ENCODE peak calls at places on chromosome 16, in five cellular contexts. T is GM23338, G is cardiac fibroblast, I is neural progenitor cell, K is H7. J is an unnamed sample.

GRCh38 chr16:81548901-81549546 is 104.4 kb downstream of the CMIP start:
- DNase-seq in T (no peak), G (no peak), I (no peak), K (no peak), J (no peak)

GRCh38 chr16:11679941-11680911 is 12.0 kb downstream of the SNN start:
- DNase-seq in T (no peak), G (no peak), I (no peak), K (no peak), J (no peak)

GRCh38 chr16:24036614-24037013 is 200.8 kb downstream of the PRKCB start:
- DNase-seq in T (peak), G (peak), I (peak), K (peak), J (peak)

GRCh38 chr16:81706327-81707295 is 72.5 kb upstream of the PLCG2 start:
- DNase-seq in T (no peak), G (no peak), I (no peak), K (no peak), J (no peak)

GRCh38 chr16:81604960-81605383 is 160.4 kb downstream of the CMIP start:
- DNase-seq in T (no peak), G (peak), I (no peak), K (no peak), J (no peak)

GRCh38 chr16:14001521-14001920 is 69.6 kb upstream of the MRTFB start:
- DNase-seq in T (no peak), G (no peak), I (no peak), K (no peak), J (no peak)

GRCh38 chr16:80129791-80130190 is 411.0 kb upstream of the DYNLRB2 start:
- DNase-seq in T (no peak), G (no peak), I (no peak), K (no peak), J (no peak)

GRCh38 chr16:29985271-29985811 is 10.1 kb downstream of the HIRIP3 start:
- DNase-seq in T (no peak), G (no peak), I (no peak), K (peak), J (no peak)

GRCh38 chr16:7513429-7513828 is 180.8 kb downstream of the RBFOX1 start:
- DNase-seq in T (peak), G (no peak), I (no peak), K (peak), J (no peak)

GRCh38 chr16:46896314-46896968 is 12.3 kb downstream of the GPT2 start:
- DNase-seq in T (no peak), G (no peak), I (no peak), K (no peak), J (no peak)

GRCh38 chr16:21233521-21234150 is at the start of gene ANKS4B:
- DNase-seq in T (no peak), G (no peak), I (no peak), K (no peak), J (no peak)

GRCh38 chr16:26214694-26215093 is 522.9 kb downstream of the HS3ST4 start:
- DNase-seq in T (no peak), G (no peak), I (no peak), K (no peak), J (no peak)

GRCh38 chr16:29674188-29674587 is 4.8 kb upstream of the QPRT start:
- DNase-seq in T (no peak), G (peak), I (no peak), K (no peak), J (no peak)

DNA sequence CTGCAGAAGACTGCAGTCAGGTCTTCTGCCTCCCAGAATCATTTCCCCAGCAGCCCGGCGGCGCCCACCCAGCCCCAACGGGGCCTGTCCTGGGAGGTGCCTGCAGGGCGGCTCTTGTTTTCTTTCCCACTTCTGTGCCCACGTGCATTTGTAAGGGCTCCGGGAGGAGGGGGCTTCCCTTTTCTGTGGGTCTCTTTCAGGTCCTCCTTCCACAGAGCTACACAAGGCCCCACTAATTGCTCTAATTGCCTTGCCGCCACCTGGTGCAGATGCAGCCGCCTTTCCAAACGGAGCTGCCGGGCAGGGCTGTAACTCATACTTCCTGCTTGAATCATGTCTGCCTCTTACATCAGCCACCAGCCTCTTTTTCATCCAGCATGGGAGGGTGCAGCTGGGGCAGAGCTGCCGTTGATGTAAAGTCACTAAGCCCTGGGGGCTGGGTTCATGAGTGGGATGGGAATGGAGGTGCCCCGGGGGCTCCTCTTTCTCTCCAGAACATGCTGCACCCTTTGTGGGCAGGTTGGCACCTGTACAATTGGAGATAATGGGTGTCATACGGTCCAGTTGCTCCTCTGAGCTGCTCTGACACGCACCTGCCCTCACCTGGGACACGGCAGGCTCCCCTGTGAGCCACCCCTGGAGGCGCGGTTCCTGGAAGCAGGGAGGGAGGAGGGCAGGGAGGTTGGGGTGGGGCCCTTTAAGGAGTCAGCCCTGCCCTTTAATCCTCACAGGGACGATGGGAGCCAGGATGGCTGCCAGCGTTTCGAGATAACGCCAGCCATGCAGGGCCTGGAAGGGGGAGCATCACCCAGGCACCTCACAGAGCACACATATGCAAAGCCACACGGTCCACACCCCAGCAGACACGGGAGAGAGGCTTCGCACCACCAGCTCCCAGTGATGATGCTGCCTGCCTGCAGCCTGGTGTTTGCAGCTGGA is 41.1 kb upstream of the KLHDC4 start:
- DNase-seq in T (no peak), G (peak), I (no peak), K (peak), J (peak)
- H3K4me3 ChIP-seq in T (no peak), G (peak), I (no peak), K (no peak), J (peak)

DNA sequence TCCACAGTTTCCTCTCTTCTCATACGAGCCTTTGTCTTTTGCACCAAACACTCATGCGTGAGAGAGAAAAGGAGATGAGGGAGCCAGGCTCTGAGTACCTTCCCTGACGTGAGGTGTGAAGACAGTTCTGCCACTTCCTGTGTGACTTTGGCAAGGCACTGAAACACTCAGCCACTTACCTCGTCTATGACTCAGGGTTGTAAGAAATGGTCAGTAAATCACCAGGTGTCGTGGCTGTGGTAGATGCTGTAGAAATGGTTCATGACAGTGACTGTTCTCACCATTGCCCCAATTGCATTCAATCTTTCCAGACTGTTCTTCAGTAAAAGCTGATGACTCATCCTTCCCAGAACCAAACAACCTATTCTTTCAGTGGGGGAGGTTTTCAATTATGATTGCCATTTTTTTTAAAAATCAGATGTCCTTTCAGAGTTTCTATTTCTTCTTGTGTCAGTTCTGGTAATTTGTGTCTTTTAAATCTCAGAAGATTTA is 49.2 kb upstream of the CBFA2T3 start:
- DNase-seq in T (no peak), G (peak), I (no peak), K (no peak), J (no peak)
- H3K4me3 ChIP-seq in T (no peak), G (no peak), I (no peak), K (no peak), J (no peak)

GRCh38 chr16:3383045-3383448 is 17.8 kb downstream of the ZSCAN32 start:
- DNase-seq in T (peak), G (peak), I (no peak), K (no peak), J (no peak)
- H3K4me3 ChIP-seq in T (peak), G (no peak), I (no peak), K (no peak), J (no peak)

GRCh38 chr16:87626905-87627304 is 24.6 kb downstream of the JPH3 start:
- DNase-seq in T (no peak), G (no peak), I (no peak), K (no peak), J (no peak)

GRCh38 chr16:87631067-87631466 is 28.8 kb downstream of the JPH3 start:
- DNase-seq in T (no peak), G (no peak), I (no peak), K (no peak), J (no peak)

GRCh38 chr16:87627542-87628245 is 25.4 kb downstream of the JPH3 start:
- DNase-seq in T (no peak), G (no peak), I (no peak), K (peak), J (no peak)

GRCh38 chr16:87628246-87628923 is 26.1 kb downstream of the JPH3 start:
- DNase-seq in T (no peak), G (no peak), I (no peak), K (no peak), J (no peak)

GRCh38 chr16:87628940-87629339 is 26.6 kb downstream of the JPH3 start:
- DNase-seq in T (no peak), G (peak), I (no peak), K (no peak), J (no peak)
- H3K4me3 ChIP-seq in T (no peak), G (no peak), I (no peak), K (no peak), J (no peak)

DNA sequence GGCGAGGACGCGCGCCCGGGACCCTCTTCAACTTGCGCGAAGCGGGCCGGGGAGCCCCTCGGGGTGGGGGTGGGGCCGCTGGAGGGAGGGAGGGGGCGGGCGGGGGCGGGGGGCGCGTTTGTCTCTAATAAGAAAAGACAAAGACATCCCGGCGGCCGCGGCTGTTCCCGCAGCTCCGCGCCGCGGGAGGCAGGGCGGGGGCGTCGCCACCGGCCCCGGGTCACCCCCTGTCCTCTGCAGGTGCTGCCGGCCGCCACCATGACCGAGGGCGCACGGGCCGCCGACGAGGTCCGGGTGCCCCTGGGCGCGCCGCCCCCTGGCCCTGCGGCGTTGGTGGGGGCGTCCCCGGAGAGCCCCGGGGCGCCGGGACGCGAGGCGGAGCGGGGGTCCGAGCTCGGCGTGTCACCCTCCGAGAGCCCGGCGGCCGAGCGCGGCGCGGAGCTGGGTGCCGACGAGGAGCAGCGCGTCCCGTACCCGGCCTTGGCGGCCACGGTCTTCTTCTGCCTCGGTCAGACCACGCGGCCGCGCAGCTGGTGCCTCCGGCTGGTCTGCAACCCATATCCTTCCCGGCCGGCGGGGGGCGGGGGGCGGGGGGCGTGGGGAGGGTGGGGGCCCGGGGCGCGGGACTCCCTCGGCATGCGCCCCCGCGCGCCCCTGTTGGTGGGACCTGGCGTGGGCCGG is 714 bp downstream of the CACNA1H start:
- DNase-seq in T (no peak), G (no peak), I (peak), K (no peak), J (no peak)
- H3K4me3 ChIP-seq in T (peak), G (no peak), I (peak), K (peak), J (peak)

GRCh38 chr16:22358000-22358399 is 16.4 kb downstream of the CDR2 start:
- DNase-seq in T (no peak), G (no peak), I (no peak), K (no peak), J (no peak)
- H3K4me3 ChIP-seq in T (no peak), G (no peak), I (no peak), K (no peak), J (no peak)

GRCh38 chr16:66905633-66906539 is 12.8 kb downstream of the CDH16 start:
- DNase-seq in T (peak), G (no peak), I (peak), K (peak), J (no peak)

GRCh38 chr16:66906916-66907836 is 11.5 kb downstream of the CDH16 start:
- DNase-seq in T (no peak), G (no peak), I (no peak), K (peak), J (no peak)

GRCh38 chr16:66903544-66904427 is 14.9 kb downstream of the CDH16 start:
- DNase-seq in T (no peak), G (no peak), I (no peak), K (peak), J (no peak)

GRCh38 chr16:66904428-66904845 is 14.2 kb downstream of the CDH16 start:
- DNase-seq in T (no peak), G (no peak), I (no peak), K (peak), J (no peak)

GRCh38 chr16:66904846-66905632 is 13.6 kb downstream of the CDH16 start:
- DNase-seq in T (no peak), G (no peak), I (no peak), K (peak), J (no peak)
- H3K4me3 ChIP-seq in T (no peak), G (no peak), I (no peak), K (no peak), J (no peak)

J was measured in skeletal muscle cell.